ENCODE peak calls at places on chromosome 1, in eight cellular contexts. Z is ELR; T is A549; I is amniotic stem cell; G is NCI-H1092; H is AG04450; O is left ventricle myocardium superior; Q is activated CD8-positive, alpha-beta T cell treated with anti-CD3 and anti-CD28 coated beads for 36 hours. P is an unnamed sample.

GRCh38 chr1:202589190-202589680 is 121.0 kb downstream of the SYT2 start:
- DNase-seq in Z (peak; percentile 99), T (peak; percentile 96), I (peak; percentile 88), G (no peak), H (peak; percentile 99), O (peak; percentile 88), Q (no peak), P (peak; percentile 84)

GRCh38 chr1:39178541-39179431 is 25.7 kb upstream of the MACF1 start:
- DNase-seq in Z (peak; percentile 96), T (peak; percentile 89), I (no peak), G (no peak), H (no peak), O (no peak), Q (no peak), P (peak; percentile 37)

GRCh38 chr1:75502776-75503175 is 108.1 kb downstream of the SLC44A5 start:
- DNase-seq in Z (peak; percentile 8), T (no peak), I (no peak), G (no peak), H (no peak), O (no peak), Q (no peak), P (no peak)

GRCh38 chr1:211951856-211952255 is 83.5 kb downstream of the INTS7 start:
- DNase-seq in Z (peak; percentile 80), T (peak; percentile 38), I (no peak), G (no peak), H (peak; percentile 7), O (no peak), Q (no peak), P (no peak)

GRCh38 chr1:107538502-107538901 is 397.7 kb downstream of the NTNG1 start:
- DNase-seq in Z (no peak), T (no peak), I (no peak), G (no peak), H (no peak), O (no peak), Q (no peak), P (no peak)

GRCh38 chr1:192435704-192436103 is 118.9 kb downstream of the RGS21 start:
- DNase-seq in Z (no peak), T (no peak), I (no peak), G (no peak), H (no peak), O (no peak), Q (no peak), P (no peak)

GRCh38 chr1:8780405-8780804 is 37.0 kb downstream of the RERE start:
- DNase-seq in Z (no peak), T (no peak), I (no peak), G (no peak), H (no peak), O (no peak), Q (no peak), P (no peak)

GRCh38 chr1:67970088-67970487 is 80.3 kb downstream of the DIRAS3 start:
- DNase-seq in Z (peak; percentile 95), T (peak; percentile 40), I (peak; percentile 41), G (no peak), H (no peak), O (no peak), Q (no peak), P (no peak)

GRCh38 chr1:228424685-228425660 is 8.3 kb upstream of the TRIM17 start:
- DNase-seq in Z (no peak), T (no peak), I (no peak), G (no peak), H (no peak), O (no peak), Q (no peak), P (no peak)

GRCh38 chr1:158564608-158565007 is 5.8 kb downstream of the OR6P1 start:
- DNase-seq in Z (no peak), T (no peak), I (no peak), G (no peak), H (no peak), O (no peak), Q (no peak), P (no peak)

GRCh38 chr1:154856544-154856943 is 13.5 kb downstream of the KCNN3 start:
- DNase-seq in Z (no peak), T (no peak), I (no peak), G (no peak), H (no peak), O (no peak), Q (no peak), P (no peak)

P was measured in Caco-2.